ENCODE peak calls at places on chromosomes 11 and 22, in eight cellular contexts. H is germinal center; Y is stimulated activated CD4-positive, alpha-beta T cell treated with anti-CD3 and anti-CD28 coated beads, Interleukin-4, amount 100 ng/mL, for 4 hours; J is foreskin keratinocyte; R is effector memory CD8-positive, alpha-beta T cell; Z is H9; F is iris pigment epithelial cell; C is astrocyte of the cerebellum. O is an unnamed sample.

GRCh38 chr11:43511959-43512358 is 153.2 kb downstream of the TTC17 start:
- DNase-seq in J (no peak), R (no peak), Y (no peak), H (no peak), C (no peak), F (no peak), Z (no peak), O (no peak)

GRCh38 chr11:4979021-4979420 is 15.6 kb upstream of the OR51L1 start:
- DNase-seq in Y (no peak), H (no peak), Z (no peak), J (no peak), R (no peak), F (no peak), C (peak), O (no peak)

GRCh38 chr11:132278801-132279574 is 908.6 kb downstream of the NTM start:
- DNase-seq in Z (no peak), F (peak), C (peak), R (no peak), H (no peak), Y (no peak), J (peak), O (peak)

GRCh38 chr11:45180158-45180887 is 33.9 kb downstream of the PRDM11 start:
- DNase-seq in Z (peak), Y (no peak), J (peak), H (peak), C (no peak), F (peak), R (no peak), O (no peak)

GRCh38 chr11:24324211-24324610 is 172.6 kb upstream of the LUZP2 start:
- DNase-seq in C (no peak), J (peak), F (peak), H (no peak), Y (no peak), R (no peak), Z (no peak), O (peak)

GRCh38 chr11:64771861-64772260 is 6.5 kb downstream of the SF1 start:
- DNase-seq in J (no peak), Z (no peak), F (no peak), R (no peak), H (no peak), C (no peak), Y (no peak), O (no peak)

GRCh38 chr11:76169473-76169881 is 36.8 kb downstream of the WNT11 start:
- DNase-seq in C (no peak), Y (no peak), H (no peak), J (no peak), Z (no peak), R (no peak), F (no peak), O (no peak)

GRCh38 chr11:75429902-75430691 is 2.9 kb downstream of the KLHL35 start:
- DNase-seq in J (peak), H (peak), F (peak), R (peak), Y (peak), C (peak), Z (peak), O (peak)

GRCh38 chr22:45204241-45204640 is 36.5 kb downstream of the KIAA0930 start:
- DNase-seq in Y (no peak), F (no peak), H (no peak), Z (peak), R (no peak), C (no peak), J (no peak), O (no peak)

GRCh38 chr11:125938418-125938817 is 7.4 kb upstream of the VSIG10L2 start:
- DNase-seq in C (no peak), R (no peak), J (no peak), H (no peak), Y (no peak), Z (peak), F (no peak), O (no peak)

GRCh38 chr11:66814678-66815077 is 28.6 kb upstream of the RCE1 start:
- DNase-seq in Y (no peak), J (no peak), Z (no peak), F (no peak), C (no peak), R (no peak), H (no peak), O (no peak)

GRCh38 chr11:15754221-15754620 is 602.1 kb downstream of the SOX6 start:
- DNase-seq in H (no peak), C (no peak), Z (no peak), J (peak), F (no peak), R (no peak), Y (no peak), O (no peak)

GRCh38 chr22:35135165-35135564 is 69.2 kb downstream of the ISX start:
- DNase-seq in J (no peak), C (no peak), Z (no peak), H (no peak), R (no peak), F (no peak), Y (no peak), O (no peak)

GRCh38 chr11:33005175-33005574 is 10.5 kb upstream of the DEPDC7 start:
- DNase-seq in R (no peak), Z (no peak), F (no peak), Y (no peak), J (no peak), H (no peak), C (no peak), O (no peak)

O was measured in IMR-90.